ENCODE peak calls at places on chromosomes 3 and 15, in four cellular contexts. D is choroid plexus epithelial cell, I is AG09309, V is colonic mucosa. E is an unnamed sample.

GRCh38 chr15:90530250-90531051 is 728 bp downstream of the CRTC3 start:
- DNase-seq in D (peak; percentile 25), I (no peak), V (peak; percentile 51), E (no peak)

GRCh38 chr3:8482960-8483665 is 18.5 kb upstream of the LMCD1 start:
- DNase-seq in D (peak; percentile 94), I (peak; percentile 96), V (peak; percentile 51), E (peak; percentile 94)

GRCh38 chr3:49804141-49805041 is 1.3 kb downstream of the INKA1 start:
- DNase-seq in D (no peak), I (no peak), V (no peak), E (no peak)

GRCh38 chr3:69058947-69059224 is 6.8 kb upstream of the TMF1 start:
- DNase-seq in D (no peak), I (no peak), V (no peak), E (no peak)

GRCh38 chr15:36177590-36178281 is 401.7 kb upstream of the CDIN1 start:
- DNase-seq in D (peak; percentile 23), I (no peak), V (no peak), E (no peak)

GRCh38 chr3:107217161-107217560 is 160.1 kb upstream of the CCDC54 start:
- DNase-seq in D (peak; percentile 98), I (peak; percentile 87), V (no peak), E (peak; percentile 92)

GRCh38 chr3:107846282-107846852 is 244.5 kb downstream of the CD47 start:
- DNase-seq in D (peak; percentile 84), I (peak; percentile 4), V (peak; percentile 64), E (peak; percentile 12)

GRCh38 chr15:81038975-81039607 is 38.4 kb downstream of the TLNRD1 start:
- DNase-seq in D (no peak), I (no peak), V (no peak), E (no peak)

GRCh38 chr3:127108796-127109195 is 84.1 kb upstream of the PRR23E start:
- DNase-seq in D (no peak), I (no peak), V (no peak), E (no peak)

GRCh38 chr15:98653686-98654085 is 5.3 kb downstream of the IGF1R start:
- DNase-seq in D (peak; percentile 44), I (no peak), V (no peak), E (no peak)

GRCh38 chr3:146152841-146153240 is 8.1 kb downstream of the PLOD2 start:
- DNase-seq in D (no peak), I (no peak), V (no peak), E (no peak)

GRCh38 chr15:78620021-78620838 is 566 bp downstream of the CHRNA3 start:
- DNase-seq in D (peak; percentile 16), I (no peak), V (no peak), E (no peak)

GRCh38 chr15:73922186-73923151 is 3.8 kb upstream of the LOXL1 start:
- DNase-seq in D (peak; percentile 70), I (no peak), V (no peak), E (no peak)

GRCh38 chr15:77734306-77734705 is 101.6 kb upstream of the LINGO1 start:
- DNase-seq in D (no peak), I (no peak), V (no peak), E (no peak)

GRCh38 chr3:143201066-143201465 is 81.5 kb downstream of the CHST2 start:
- DNase-seq in D (no peak), I (no peak), V (no peak), E (peak; percentile 19)

GRCh38 chr3:143199998-143200909 is 80.7 kb downstream of the CHST2 start:
- DNase-seq in D (peak; percentile 58), I (no peak), V (no peak), E (peak; percentile 24)

GRCh38 chr3:143203848-143204247 is 84.3 kb downstream of the CHST2 start:
- DNase-seq in D (no peak), I (no peak), V (no peak), E (peak; percentile 20)

GRCh38 chr3:143203142-143203541 is 83.6 kb downstream of the CHST2 start:
- DNase-seq in D (no peak), I (no peak), V (no peak), E (no peak)

DNA sequence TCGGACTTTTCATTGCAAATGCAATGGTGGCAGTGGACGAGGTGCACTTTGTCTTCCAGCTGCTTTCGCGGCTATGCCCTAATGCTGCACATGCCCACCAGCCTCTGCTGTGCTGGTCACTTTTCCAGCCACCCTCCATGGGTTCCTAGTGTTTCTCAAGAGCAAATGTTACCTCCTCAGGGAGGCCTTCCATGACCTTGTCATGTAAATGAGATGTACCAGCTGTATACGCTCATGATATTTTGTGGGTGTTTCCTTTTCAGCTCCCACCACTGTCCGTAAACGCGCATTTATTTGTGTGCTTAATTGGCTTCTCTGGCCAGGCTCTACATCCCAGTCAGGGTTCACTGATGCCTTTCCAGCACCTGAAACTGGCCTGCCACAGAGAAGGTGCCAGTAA is 82.3 kb downstream of the CHST2 start:
- DNase-seq in D (no peak), I (no peak), V (no peak), E (no peak)
- H3K4me3 ChIP-seq in D (no peak overlapping the region), I (no peak overlapping the region), V (no peak overlapping the region), E (no peak overlapping the region)

GRCh38 chr3:11717768-11718581 is 74.3 kb upstream of the VGLL4 start:
- DNase-seq in D (peak; percentile 67), I (no peak), V (peak; percentile 22), E (no peak)
- H3K4me3 ChIP-seq in D (peak overlapping the region; percentile 82), I (peak overlapping the region; percentile 68), V (peak overlapping the region; percentile 96), E (peak overlapping the region; percentile 74)

GRCh38 chr3:43870110-43870509 is 179.4 kb downstream of the ABHD5 start:
- DNase-seq in D (peak; percentile 74), I (peak; percentile 23), V (no peak), E (no peak)
- H3K4me3 ChIP-seq in D (no peak overlapping the region), I (no peak overlapping the region), V (no peak overlapping the region), E (no peak overlapping the region)

DNA sequence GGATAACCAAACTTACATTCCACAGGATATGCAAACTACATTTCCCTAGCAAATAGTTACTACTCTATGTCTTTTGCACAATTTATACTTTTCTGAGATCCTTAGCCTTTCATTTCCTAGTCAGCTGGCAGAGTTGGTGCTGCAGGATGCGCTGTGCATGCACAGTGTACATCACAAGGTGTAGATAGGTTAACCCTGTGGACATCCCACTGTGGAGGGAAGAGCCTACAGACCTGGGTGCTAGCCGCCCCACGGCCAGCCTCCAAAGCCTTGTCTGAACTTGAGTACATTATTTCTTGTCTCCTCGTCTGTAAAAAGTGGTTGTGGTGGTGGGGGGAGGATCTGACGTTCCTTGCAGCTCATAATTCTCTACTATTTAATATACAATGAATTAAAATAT is 3.5 kb downstream of the TNFSF10 start:
- DNase-seq in D (no peak), I (no peak), V (no peak), E (no peak)
- H3K4me3 ChIP-seq in D (no peak overlapping the region), I (no peak overlapping the region), V (peak overlapping the region; percentile 46), E (no peak overlapping the region)

GRCh38 chr3:151305081-151305777 is 11.4 kb downstream of the GPR87 start:
- DNase-seq in D (peak; percentile 99), I (peak; percentile 94), V (peak; percentile 28), E (peak; percentile 97)
- H3K4me3 ChIP-seq in D (peak overlapping the region; percentile 9), I (no peak overlapping the region), V (no peak overlapping the region), E (no peak overlapping the region)